ENCODE peak calls at places on chromosomes 12 and 14, in four cellular contexts. I is heart left ventricle; B is CD8-positive, alpha-beta memory T cell; Q is adipocyte. N is an unnamed sample. For H3K9me3, the result is how much of the 10 kb centered on the place peaks cover.

GRCh38 chr12:24244801-24245200 is 295.3 kb upstream of the SOX5 start:
- DNase-seq in I (no peak), B (no peak), Q (no peak), N (no peak)

GRCh38 chr12:89529738-89530137 is 3.9 kb upstream of the POC1B start:
- DNase-seq in I (no peak), B (no peak), Q (peak), N (no peak)

GRCh38 chr12:99686142-99686541 is 38.6 kb downstream of the GARIN6 start:
- DNase-seq in I (no peak), B (no peak), Q (no peak), N (no peak)

GRCh38 chr14:100067971-100068959 is 3.0 kb downstream of the EVL start:
- DNase-seq in I (peak), B (peak), Q (no peak), N (peak)

GRCh38 chr12:130761537-130762318 is 45.6 kb upstream of the RIMBP2 start:
- DNase-seq in I (peak), B (peak), Q (peak), N (no peak)

GRCh38 chr12:7145671-7146070 is 15.5 kb downstream of the CLSTN3 start:
- DNase-seq in I (no peak), B (no peak), Q (peak), N (no peak)

GRCh38 chr14:92039073-92039719 is 663 bp downstream of the TRIP11 start:
- DNase-seq in I (no peak), B (no peak), Q (no peak), N (no peak)

GRCh38 chr14:50820786-50821185 is 10.2 kb downstream of the NIN start:
- DNase-seq in I (no peak), B (no peak), Q (no peak), N (no peak)

GRCh38 chr12:62785941-62786559 is 148.9 kb downstream of the PPM1H start:
- DNase-seq in I (peak), B (no peak), Q (peak), N (no peak)

GRCh38 chr12:16323010-16323409 is 24.4 kb upstream of the MGST1 start:
- DNase-seq in I (no peak), B (no peak), Q (peak), N (no peak)

GRCh38 chr12:42686514-42687172 is 97.1 kb upstream of the PRICKLE1 start:
- DNase-seq in I (no peak), B (no peak), Q (no peak), N (no peak)

GRCh38 chr12:25328082-25328712 is 77.5 kb upstream of the KRAS start:
- DNase-seq in I (no peak), B (no peak), Q (peak), N (no peak)

GRCh38 chr12:94855853-94856252 is 147.6 kb downstream of the NDUFA12 start:
- DNase-seq in I (no peak), B (no peak), Q (no peak), N (no peak)

GRCh38 chr14:104518659-104519350 is 60.8 kb upstream of the C14orf180 start:
- DNase-seq in I (no peak), B (no peak), Q (no peak), N (no peak)

GRCh38 chr12:64992641-64993040 is 128.5 kb downstream of the WIF1 start:
- DNase-seq in I (no peak), B (no peak), Q (no peak), N (no peak)

GRCh38 chr14:68733086-68733621 is 59.7 kb downstream of the ZFP36L1 start:
- DNase-seq in I (peak), B (no peak), Q (no peak), N (no peak)

GRCh38 chr14:78083837-78084236 is 86.3 kb upstream of the NRXN3 start:
- DNase-seq in I (no peak), B (no peak), Q (no peak), N (no peak)

GRCh38 chr12:47307680-47308399 is 228.1 kb upstream of the AMIGO2 start:
- DNase-seq in I (peak), B (no peak), Q (peak), N (no peak)

GRCh38 chr12:69447892-69448291 is 22.3 kb upstream of the FRS2 start:
- DNase-seq in I (no peak), B (no peak), Q (no peak), N (no peak)

GRCh38 chr14:22180045-22180444 is 409.0 kb downstream of the DAD1 start:
- DNase-seq in I (no peak), B (no peak), Q (no peak), N (no peak)

GRCh38 chr12:7042847-7043246 is 17.7 kb upstream of the C1S start:
- DNase-seq in I (no peak), B (no peak), Q (peak), N (no peak)

GRCh38 chr14:29262979-29263378 is 496.4 kb downstream of the FOXG1 start:
- DNase-seq in I (no peak), B (no peak), Q (no peak), N (no peak)

GRCh38 chr12:105192624-105193225 is 43.2 kb downstream of the APPL2 start:
- DNase-seq in I (no peak), B (no peak), Q (no peak), N (no peak)

GRCh38 chr12:85278598-85279448 is 1.2 kb upstream of the ALX1 start:
- DNase-seq in I (no peak), B (no peak), Q (no peak), N (no peak)

GRCh38 chr12:54125950-54126695 is 62.7 kb downstream of the SMUG1 start:
- DNase-seq in I (no peak), B (no peak), Q (peak), N (no peak)

GRCh38 chr14:90697146-90697545 is 119.1 kb downstream of the TTC7B start:
- DNase-seq in I (no peak), B (no peak), Q (no peak), N (no peak)

GRCh38 chr14:93748208-93749080 is 39.8 kb downstream of the PRIMA1 start:
- DNase-seq in I (peak), B (no peak), Q (no peak), N (no peak)

GRCh38 chr12:48422060-48422459 is 50.3 kb upstream of the ANP32D start:
- DNase-seq in I (no peak), B (no peak), Q (no peak), N (no peak)

GRCh38 chr12:26277511-26278246 is 82.3 kb downstream of the SSPN start:
- DNase-seq in I (no peak), B (no peak), Q (no peak), N (no peak)

GRCh38 chr12:29901585-29901984 is 117.8 kb upstream of the TMTC1 start:
- DNase-seq in I (no peak), B (no peak), Q (no peak), N (no peak)

GRCh38 chr14:38485011-38485410 is 229.1 kb upstream of the CLEC14A start:
- DNase-seq in I (no peak), B (no peak), Q (no peak), N (no peak)
- H3K9me3 ChIP-seq in I (under half), B (under half), Q (under half), N (under half)

GRCh38 chr12:31897791-31898503 is 61.3 kb upstream of the RESF1 start:
- DNase-seq in I (peak), B (peak), Q (no peak), N (no peak)
- H3K9me3 ChIP-seq in I (under half), B (under half), Q (under half), N (under half)

GRCh38 chr12:132924356-132924755 is 31.8 kb downstream of the ZNF605 start:
- DNase-seq in I (no peak), B (no peak), Q (no peak), N (no peak)

GRCh38 chr12:132923356-132923909 is 32.7 kb downstream of the ZNF605 start:
- DNase-seq in I (no peak), B (no peak), Q (no peak), N (no peak)

GRCh38 chr12:132921685-132922084 is 34.3 kb upstream of the CHFR start:
- DNase-seq in I (no peak), B (no peak), Q (no peak), N (no peak)

GRCh38 chr12:132925597-132926416 is 30.3 kb downstream of the ZNF605 start:
- DNase-seq in I (no peak), B (no peak), Q (no peak), N (no peak)

DNA sequence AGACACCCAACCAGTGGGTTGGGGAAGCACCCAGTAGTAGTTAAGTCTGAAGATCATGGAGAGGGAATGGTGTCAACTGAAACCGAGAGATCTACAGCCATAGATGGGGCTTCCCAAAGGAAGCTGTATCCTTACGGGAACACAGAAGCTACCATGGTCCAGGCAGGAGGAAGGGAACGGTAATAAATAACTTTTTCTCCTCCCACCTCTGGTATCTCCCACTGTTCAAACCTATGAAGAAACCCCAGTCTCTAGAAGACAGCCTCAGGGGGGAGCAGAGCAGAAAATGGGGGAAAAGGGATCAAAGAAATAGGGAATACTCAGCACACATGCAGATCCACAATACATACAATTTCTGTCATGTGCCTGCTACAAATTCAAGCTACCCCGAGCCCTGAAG is 33.4 kb downstream of the ZNF605 start:
- DNase-seq in I (no peak), B (no peak), Q (no peak), N (no peak)
- H3K9me3 ChIP-seq in I (half or more), B (half or more), Q (half or more), N (half or more)

DNA sequence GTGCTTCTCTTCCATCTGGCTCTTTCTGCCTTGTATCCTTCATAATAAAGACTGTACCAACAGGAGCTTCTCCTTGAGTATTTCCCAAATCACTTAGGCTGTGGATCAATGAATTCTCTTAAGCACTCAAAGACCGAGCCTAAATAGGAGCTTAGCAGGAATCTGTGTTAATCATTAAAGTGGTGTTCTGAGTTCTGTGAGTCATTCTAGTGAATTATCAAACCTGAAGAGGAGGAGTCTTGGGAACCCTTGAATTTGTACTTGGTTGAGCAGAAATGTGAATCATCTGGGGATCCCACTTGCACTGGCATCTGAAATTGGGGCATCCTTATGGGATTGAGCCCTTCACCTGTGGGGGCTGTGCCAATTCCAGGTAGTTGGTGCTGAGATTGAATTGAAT is 946.2 kb downstream of the BCL11B start:
- DNase-seq in I (no peak), B (no peak), Q (no peak), N (no peak)
- H3K9me3 ChIP-seq in I (under half), B (under half), Q (under half), N (under half)

DNA sequence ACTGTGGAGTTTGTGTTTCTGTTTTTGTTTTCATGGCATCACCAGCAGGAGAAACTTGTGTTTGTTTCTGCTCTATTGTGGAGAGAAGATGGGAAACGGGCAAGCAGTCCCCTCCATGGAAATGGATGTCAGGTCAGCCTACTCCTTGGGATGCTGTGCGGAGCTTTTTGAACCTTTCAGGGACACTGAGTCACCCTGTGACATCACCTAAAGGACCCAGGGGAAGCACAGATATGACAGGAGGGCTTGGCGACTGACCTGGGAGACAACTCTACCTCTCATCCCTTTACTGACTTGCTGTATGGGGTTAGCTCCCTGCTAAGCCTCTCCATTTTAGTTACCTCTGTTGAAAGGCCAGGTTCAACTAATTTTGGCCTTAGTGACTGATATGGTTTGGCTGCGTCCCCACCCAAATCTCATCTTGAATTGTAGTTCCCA is 706.9 kb upstream of the TMEM132C start:
- DNase-seq in I (no peak), B (no peak), Q (no peak), N (no peak)
- H3K9me3 ChIP-seq in I (under half), B (under half), Q (under half), N (under half)

DNA sequence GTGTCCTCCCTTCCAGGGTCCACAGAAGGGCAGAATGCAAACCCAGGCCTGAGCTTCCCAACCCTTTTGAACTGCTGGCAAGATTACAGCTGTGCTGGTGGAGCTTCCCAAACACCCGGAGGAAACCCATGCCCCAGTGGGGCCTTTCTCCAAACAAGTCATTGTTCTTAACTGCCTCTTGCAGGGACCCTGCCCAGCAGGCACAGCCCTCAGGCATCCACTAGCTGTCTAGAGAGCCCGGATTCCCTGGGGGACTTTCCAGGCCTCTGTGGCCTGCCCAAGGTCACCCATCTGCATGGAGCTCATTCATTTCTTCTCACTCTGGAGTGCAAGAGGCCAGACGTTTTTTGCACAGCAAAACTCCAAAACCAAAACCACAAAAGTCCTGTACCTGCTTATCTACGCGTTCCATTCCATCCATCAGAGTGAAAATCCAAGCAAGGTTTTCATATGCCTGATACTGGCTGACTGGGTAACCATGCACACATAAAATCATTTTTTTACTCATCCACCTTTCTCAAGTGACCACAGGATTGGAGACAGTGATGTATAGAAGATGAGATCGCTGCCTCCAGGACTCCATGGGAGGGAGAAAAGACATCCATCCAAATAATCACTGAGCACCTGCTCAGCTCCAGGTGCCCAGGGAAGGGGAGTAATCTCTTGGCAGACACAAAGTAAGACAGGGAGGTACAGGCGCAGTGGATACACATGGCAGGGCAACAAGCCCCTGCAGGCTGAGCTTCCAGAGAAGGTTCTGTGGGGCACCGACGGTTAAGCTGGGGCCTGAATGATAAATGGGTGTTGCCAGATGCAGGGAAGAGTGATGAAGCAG is 17.2 kb upstream of the BDKRB2 start:
- DNase-seq in I (no peak), B (no peak), Q (peak), N (no peak)
- H3K9me3 ChIP-seq in I (under half), B (under half), Q (under half), N (under half)

DNA sequence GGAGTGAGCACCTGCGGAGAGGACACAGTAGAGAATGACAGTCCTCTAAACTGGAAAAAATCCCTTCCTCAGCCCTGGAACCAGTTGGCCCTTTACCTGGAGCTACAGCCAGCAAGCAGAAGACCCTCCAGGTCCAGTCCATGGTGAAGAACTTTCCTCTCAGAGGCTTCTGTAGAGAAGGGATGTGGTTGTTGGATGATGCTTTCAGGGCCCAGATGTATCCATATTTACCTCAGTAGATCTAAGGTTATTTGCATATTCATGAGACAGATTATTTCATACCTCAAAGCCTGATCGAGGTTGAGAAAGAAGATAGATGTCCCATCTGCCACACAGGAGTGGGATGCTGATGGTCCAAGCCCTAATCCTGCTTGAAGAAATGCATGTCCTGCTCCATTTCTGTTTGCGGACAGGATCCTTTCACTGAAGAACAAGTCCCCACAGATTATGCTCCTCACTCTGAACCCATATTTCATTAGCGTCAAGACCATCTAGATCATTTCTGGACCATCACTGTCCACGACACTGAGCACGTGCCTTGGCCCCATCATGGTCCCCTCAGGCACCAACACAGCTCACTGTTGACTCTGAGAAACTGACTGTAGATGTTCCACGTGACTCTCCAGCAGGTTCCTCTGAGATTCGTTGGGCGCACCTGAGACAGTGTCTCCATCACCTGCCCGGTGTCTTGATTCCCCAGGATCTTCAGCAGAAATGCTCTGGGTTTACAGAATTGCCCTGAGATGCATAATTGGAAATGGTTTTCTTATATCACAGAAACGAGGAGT is 985.2 kb downstream of the TMEM121 start:
- DNase-seq in I (no peak), B (no peak), Q (no peak), N (no peak)
- H3K9me3 ChIP-seq in I (under half), B (under half), Q (under half), N (under half)